ENCODE peak calls at places on chromosomes 16 and 17, in seven cellular contexts. I, B, T, G, J, H and D are unnamed samples.

GRCh38 chr17:35046740-35047283 is 16.7 kb downstream of the RFFL start:
- DNase-seq in I (no peak), B (no peak), T (no peak), G (peak), J (no peak), H (peak), D (no peak)

GRCh38 chr16:27239906-27240655 is 28.5 kb downstream of the NSMCE1 start:
- DNase-seq in I (no peak), B (no peak), T (no peak), G (no peak), J (no peak), H (no peak), D (no peak)

GRCh38 chr17:78266231-78266631 is 34.8 kb downstream of the TMEM235 start:
- DNase-seq in I (no peak), B (no peak), T (no peak), G (no peak), J (no peak), H (no peak), D (no peak)

GRCh38 chr17:58242171-58242784 is 3.9 kb downstream of the LPO start:
- DNase-seq in I (no peak), B (no peak), T (no peak), G (peak), J (no peak), H (no peak), D (no peak)

GRCh38 chr17:19538095-19539039 is 4.7 kb downstream of the SLC47A1 start:
- DNase-seq in I (peak), B (no peak), T (no peak), G (no peak), J (no peak), H (no peak), D (no peak)

GRCh38 chr17:39981207-39982068 is 831 bp downstream of the PSMD3 start:
- DNase-seq in I (no peak), B (peak), T (no peak), G (no peak), J (no peak), H (peak), D (no peak)

GRCh38 chr16:21223787-21224186 is 9.7 kb upstream of the ANKS4B start:
- DNase-seq in I (no peak), B (no peak), T (no peak), G (no peak), J (no peak), H (no peak), D (no peak)

GRCh38 chr17:27882162-27882840 is 10.9 kb downstream of the LYRM9 start:
- DNase-seq in I (no peak), B (no peak), T (no peak), G (no peak), J (no peak), H (no peak), D (no peak)

GRCh38 chr17:68305132-68305531 is 13.8 kb downstream of the ARSG start:
- DNase-seq in I (no peak), B (no peak), T (no peak), G (no peak), J (no peak), H (peak), D (peak)

GRCh38 chr17:1460233-1460632 is 4.2 kb upstream of the CRK start:
- DNase-seq in I (no peak), B (no peak), T (no peak), G (no peak), J (no peak), H (no peak), D (peak)

GRCh38 chr16:12119562-12119961 is 143.0 kb downstream of the SNX29 start:
- DNase-seq in I (no peak), B (no peak), T (no peak), G (no peak), J (no peak), H (no peak), D (no peak)

GRCh38 chr17:17540935-17541639 is 44.9 kb upstream of the RASD1 start:
- DNase-seq in I (no peak), B (no peak), T (no peak), G (no peak), J (no peak), H (no peak), D (no peak)

GRCh38 chr16:87345721-87346424 is 28.7 kb upstream of the C16orf95 start:
- DNase-seq in I (no peak), B (no peak), T (no peak), G (no peak), J (no peak), H (no peak), D (no peak)

GRCh38 chr16:63447121-63447520 is 1410.9 kb upstream of the CDH8 start:
- DNase-seq in I (no peak), B (no peak), T (no peak), G (no peak), J (peak), H (no peak), D (no peak)

GRCh38 chr17:7128174-7128573 is 13.6 kb upstream of the ASGR2 start:
- DNase-seq in I (no peak), B (no peak), T (no peak), G (no peak), J (no peak), H (no peak), D (no peak)

GRCh38 chr16:19210968-19211367 is 42.9 kb downstream of the SYT17 start:
- DNase-seq in I (no peak), B (no peak), T (no peak), G (no peak), J (no peak), H (no peak), D (no peak)

GRCh38 chr16:84925092-84925772 is 86.1 kb downstream of the ZDHHC7 start:
- DNase-seq in I (peak), B (peak), T (no peak), G (peak), J (no peak), H (peak), D (no peak)

GRCh38 chr17:63974594-63975192 is 2.0 kb upstream of the SCN4A start:
- DNase-seq in I (no peak), B (no peak), T (no peak), G (no peak), J (no peak), H (peak), D (peak)

GRCh38 chr17:35900693-35901487 is 20.7 kb upstream of the CCL5 start:
- DNase-seq in I (no peak), B (no peak), T (no peak), G (no peak), J (no peak), H (no peak), D (no peak)

GRCh38 chr17:82314721-82315605 is 2.4 kb downstream of the CD7 start:
- DNase-seq in I (no peak), B (no peak), T (no peak), G (no peak), J (no peak), H (no peak), D (no peak)

GRCh38 chr17:39209317-39210092 is 9.4 kb downstream of the RPL19 start:
- DNase-seq in I (peak), B (no peak), T (no peak), G (peak), J (no peak), H (peak), D (peak)

GRCh38 chr16:64094992-64095579 is 1026.8 kb downstream of the CDH11 start:
- DNase-seq in I (no peak), B (no peak), T (no peak), G (no peak), J (no peak), H (peak), D (peak)

GRCh38 chr17:65515959-65516948 is 45.2 kb downstream of the AXIN2 start:
- DNase-seq in I (peak), B (no peak), T (no peak), G (no peak), J (no peak), H (peak), D (no peak)

GRCh38 chr16:57590654-57591085 is 37.8 kb upstream of the ADGRG1 start:
- DNase-seq in I (no peak), B (no peak), T (no peak), G (no peak), J (no peak), H (peak), D (peak)

GRCh38 chr17:28385037-28385797 is 13.7 kb downstream of the SARM1 start:
- DNase-seq in I (no peak), B (no peak), T (no peak), G (no peak), J (no peak), H (no peak), D (no peak)

GRCh38 chr17:49361129-49361901 is 735 bp downstream of the ZNF652 start:
- DNase-seq in I (peak), B (no peak), T (peak), G (peak), J (no peak), H (peak), D (no peak)

GRCh38 chr16:82641336-82641984 is 14.7 kb downstream of the CDH13 start:
- DNase-seq in I (no peak), B (no peak), T (no peak), G (no peak), J (no peak), H (peak), D (peak)

GRCh38 chr16:88737298-88738166 is 31.2 kb downstream of the CTU2 start:
- DNase-seq in I (peak), B (peak), T (peak), G (peak), J (peak), H (peak), D (peak)

GRCh38 chr17:75191584-75191983 is 8.8 kb upstream of the SUMO2 start:
- DNase-seq in I (no peak), B (no peak), T (no peak), G (no peak), J (no peak), H (peak), D (peak)

GRCh38 chr16:28499854-28500253 is 5.4 kb downstream of the APOBR start:
- DNase-seq in I (no peak), B (no peak), T (no peak), G (no peak), J (no peak), H (no peak), D (no peak)

GRCh38 chr16:57284206-57284951 is at the start of gene PLLP:
- DNase-seq in I (peak), B (peak), T (peak), G (no peak), J (no peak), H (peak), D (no peak)